ENCODE peak calls at places on chromosomes 6 and 20, in ten cellular contexts. Z is stimulated activated CD4-positive, alpha-beta T cell treated with anti-CD3 and anti-CD28 coated beads, Interleukin-4, amount 100 ng/mL, for 4 hours; X is keratinocyte; E is SW 1271; R is activated effector memory CD4-positive, alpha-beta T cell treated with anti-CD3 and anti-CD28 coated beads, Interleukin-2, amount 50 U/mL, for 16 hours; G is CD4-positive, alpha-beta T cell; F is OCI-LY7; S is NCI-H1092 treated with DMSO at 0.1 percent for 48 hours; V is iPS-NIHi11; H is effector memory CD8-positive, alpha-beta T cell. O is an unnamed sample.

GRCh38 chr20:33539129-33539528 is 49.2 kb downstream of the CBFA2T2 start:
- DNase-seq in Z (no peak), X (no peak), E (no peak), R (no peak), G (no peak), F (no peak), S (no peak), V (no peak), H (no peak), O (peak)

GRCh38 chr6:30656513-30656912 is 9.6 kb downstream of the C6orf136 start:
- DNase-seq in Z (no peak), X (no peak), E (no peak), R (no peak), G (no peak), F (no peak), S (no peak), V (no peak), H (no peak), O (no peak)

GRCh38 chr20:61634376-61634775 is 382.3 kb downstream of the CDH4 start:
- DNase-seq in Z (no peak), X (no peak), E (no peak), R (no peak), G (no peak), F (no peak), S (no peak), V (no peak), H (no peak), O (no peak)

GRCh38 chr6:45895569-45895968 is 120.1 kb downstream of the CLIC5 start:
- DNase-seq in Z (no peak), X (no peak), E (no peak), R (no peak), G (no peak), F (no peak), S (no peak), V (no peak), H (no peak), O (no peak)

GRCh38 chr20:50373674-50374286 is 136.4 kb upstream of the PTPN1 start:
- DNase-seq in Z (no peak), X (no peak), E (no peak), R (no peak), G (no peak), F (no peak), S (no peak), V (no peak), H (no peak), O (no peak)

GRCh38 chr20:61951695-61952533 is 113.8 kb downstream of the TAF4 start:
- DNase-seq in Z (no peak), X (no peak), E (no peak), R (peak), G (peak), F (no peak), S (no peak), V (peak), H (no peak), O (no peak)

GRCh38 chr20:62524486-62524885 is 48.7 kb upstream of the GATA5 start:
- DNase-seq in Z (no peak), X (no peak), E (no peak), R (no peak), G (no peak), F (no peak), S (no peak), V (no peak), H (no peak), O (no peak)

GRCh38 chr6:118974790-118975189 is 39.8 kb upstream of the MCM9 start:
- DNase-seq in Z (no peak), X (no peak), E (no peak), R (no peak), G (no peak), F (no peak), S (no peak), V (no peak), H (no peak), O (no peak)

GRCh38 chr6:82906489-82906888 is 159.2 kb downstream of the UBE3D start:
- DNase-seq in Z (no peak), X (no peak), E (no peak), R (no peak), G (no peak), F (no peak), S (no peak), V (no peak), H (no peak), O (no peak)

GRCh38 chr6:11702796-11703130 is 75.8 kb downstream of the ADTRP start:
- DNase-seq in Z (no peak), X (no peak), E (no peak), R (no peak), G (no peak), F (no peak), S (no peak), V (no peak), H (no peak), O (no peak)

GRCh38 chr20:43295263-43295662 is 105.6 kb upstream of the PTPRT start:
- DNase-seq in Z (no peak), X (no peak), E (no peak), R (no peak), G (no peak), F (no peak), S (no peak), V (no peak), H (no peak), O (no peak)

GRCh38 chr20:48761023-48761785 is 66.6 kb downstream of the PREX1 start:
- DNase-seq in Z (peak), X (no peak), E (no peak), R (peak), G (peak), F (peak), S (no peak), V (no peak), H (peak), O (no peak)